ENCODE peak calls at places on chromosome 5, in four cellular contexts. W, D, C and B are unnamed samples.

GRCh38 chr5:159441441-159441840 is 111.2 kb upstream of the IL12B start:
- DNase-seq in D (peak), W (no peak), C (no peak), B (peak)

GRCh38 chr5:148641735-148642134 is 12.6 kb downstream of the HTR4 start:
- DNase-seq in W (no peak), C (no peak), D (no peak), B (no peak)

GRCh38 chr5:102799017-102799416 is 43.9 kb downstream of the PAM start:
- DNase-seq in W (no peak), C (no peak), D (no peak), B (no peak)

GRCh38 chr5:39352931-39353330 is 11.4 kb downstream of the C9 start:
- DNase-seq in C (no peak), D (no peak), W (no peak), B (no peak)

GRCh38 chr5:54610197-54610898 is 92.8 kb downstream of the SNX18 start:
- DNase-seq in C (no peak), D (no peak), W (peak), B (no peak)

GRCh38 chr5:142108432-142109355 is at the start of gene NDFIP1:
- DNase-seq in D (peak), C (peak), W (peak), B (peak)

GRCh38 chr5:115838885-115839518 is 2.4 kb downstream of the ATG12 start:
- DNase-seq in C (peak), D (peak), W (peak), B (peak)

GRCh38 chr5:73142035-73142434 is 21.7 kb downstream of the TMEM171 start:
- DNase-seq in D (no peak), C (no peak), W (no peak), B (no peak)

GRCh38 chr5:44991693-44992092 is 182.9 kb downstream of the MRPS30 start:
- DNase-seq in W (no peak), C (no peak), D (no peak), B (no peak)

GRCh38 chr5:172110921-172111873 is 76.8 kb downstream of the STK10 start:
- DNase-seq in W (peak), D (peak), C (no peak), B (peak)

GRCh38 chr5:143302344-143302743 is 101.1 kb downstream of the NR3C1 start:
- DNase-seq in D (no peak), W (peak), C (no peak), B (no peak)

GRCh38 chr5:135199919-135200318 is 165.9 kb upstream of the PITX1 start:
- DNase-seq in C (no peak), D (no peak), W (no peak), B (no peak)

GRCh38 chr5:15566306-15566705 is 66.3 kb downstream of the FBXL7 start:
- DNase-seq in D (no peak), W (peak), C (no peak), B (no peak)

GRCh38 chr5:172896465-172896864 is 62.4 kb downstream of the ERGIC1 start:
- DNase-seq in C (no peak), D (no peak), W (no peak), B (no peak)

GRCh38 chr5:14753947-14754346 is 89.4 kb downstream of the OTULIN start:
- DNase-seq in D (no peak), W (no peak), C (no peak), B (no peak)

GRCh38 chr5:66873990-66874389 is 277.8 kb downstream of the MAST4 start:
- DNase-seq in W (no peak), C (no peak), D (no peak), B (no peak)

GRCh38 chr5:27594141-27594540 is 555.8 kb upstream of the CDH9 start:
- DNase-seq in W (no peak), C (no peak), D (no peak), B (no peak)